ENCODE peak calls at places on chromosomes 5 and 9, in four cellular contexts. W is PC-3, I is heart right ventricle, P is astrocyte. S is an unnamed sample.

GRCh38 chr9:128159073-128159783 is 837 bp upstream of the BBLN start:
- DNase-seq in W (no peak), I (no peak), P (no peak), S (no peak)

GRCh38 chr5:178213748-178214151 is 9.4 kb downstream of the HNRNPAB start:
- DNase-seq in P (no peak), W (no peak), I (no peak), S (no peak)

GRCh38 chr5:157516016-157516415 is 56.0 kb downstream of the NIPAL4 start:
- DNase-seq in W (peak), P (peak), I (no peak), S (peak)

GRCh38 chr9:128034821-128035764 is 32.0 kb downstream of the NAIF1 start:
- DNase-seq in W (peak), P (peak), I (peak), S (no peak)

GRCh38 chr5:68482199-68482598 is 266.6 kb downstream of the PIK3R1 start:
- DNase-seq in I (no peak), W (no peak), P (no peak), S (no peak)

GRCh38 chr9:5815421-5815820 is 17.5 kb downstream of the ERMP1 start:
- DNase-seq in W (peak), I (no peak), P (no peak), S (no peak)

GRCh38 chr5:143796110-143796509 is 15.9 kb upstream of the HMHB1 start:
- DNase-seq in W (no peak), P (no peak), I (no peak), S (no peak)

GRCh38 chr5:68565427-68565826 is 349.9 kb downstream of the PIK3R1 start:
- DNase-seq in I (no peak), P (no peak), W (no peak), S (no peak)

GRCh38 chr5:91194861-91195460 is 188.2 kb downstream of the ARRDC3 start:
- DNase-seq in P (no peak), W (no peak), I (no peak), S (no peak)

GRCh38 chr5:147869112-147869511 is 9.4 kb upstream of the SCGB3A2 start:
- DNase-seq in P (no peak), W (no peak), I (no peak), S (no peak)

GRCh38 chr9:74950456-74950855 is 2.3 kb downstream of the C9orf40 start:
- DNase-seq in W (peak), I (no peak), P (no peak), S (no peak)
- H3K4me3 ChIP-seq in W (no peak), I (no peak), P (no peak), S (no peak)

GRCh38 chr5:80008945-80009344 is 17.9 kb upstream of the MTX3 start:
- DNase-seq in I (no peak), P (no peak), W (no peak), S (no peak)
- TF ChIP-seq CTCF in I (no peak), P (no peak), W (no peak), S (no peak)

GRCh38 chr5:78509145-78509865 is 139.3 kb downstream of the LHFPL2 start:
- DNase-seq in W (no peak), P (no peak), I (no peak), S (no peak)
- H3K4me3 ChIP-seq in W (peak), P (no peak), I (peak), S (no peak)

DNA sequence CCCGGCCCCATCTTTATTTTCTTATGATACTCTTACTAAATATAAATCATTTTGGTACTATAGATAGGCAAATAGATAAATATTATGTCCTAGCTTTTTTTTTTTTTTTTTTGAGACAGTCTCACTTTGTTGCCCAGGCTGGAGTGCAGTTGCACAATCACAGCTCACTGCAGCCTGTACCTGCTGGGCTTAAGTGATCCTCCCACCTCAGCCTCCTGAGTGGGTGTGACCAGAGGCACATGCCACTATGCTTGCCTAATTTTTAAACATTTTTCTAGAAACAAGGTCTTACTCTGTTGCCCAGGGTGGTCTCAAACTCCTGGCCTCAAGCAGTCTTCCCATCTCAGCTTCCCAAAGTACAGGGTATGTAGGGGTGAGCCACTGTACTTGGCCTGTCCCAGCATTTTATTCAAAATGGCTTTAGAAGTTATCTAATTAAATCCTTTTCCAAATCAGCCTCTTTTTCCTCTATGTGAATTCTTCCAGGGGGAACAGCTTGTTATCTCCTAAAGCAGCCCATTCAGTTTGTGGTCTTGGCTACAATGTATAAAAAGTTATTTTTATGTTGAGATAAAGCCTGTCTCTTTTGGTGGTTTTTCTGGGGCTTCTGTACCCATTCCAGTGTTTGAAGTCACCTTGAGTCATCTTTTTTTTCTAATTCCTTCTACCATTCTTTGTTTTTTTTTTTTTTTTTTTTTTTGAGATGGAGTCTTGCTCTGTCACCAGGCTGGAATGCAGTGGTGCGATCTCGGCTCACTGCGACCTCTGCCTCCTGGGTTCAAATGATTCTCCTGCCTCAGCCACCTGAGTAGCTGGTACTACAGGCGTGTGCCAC is 12.1 kb downstream of the MELK start:
- DNase-seq in P (peak), W (peak), I (no peak), S (no peak)
- TF ChIP-seq CTCF in P (no peak), W (no peak), I (no peak), S (no peak)

GRCh38 chr9:86893811-86894490 is 53.4 kb downstream of the GAS1 start:
- DNase-seq in W (no peak), P (no peak), I (no peak), S (no peak)

GRCh38 chr9:86885232-86885631 is 62.1 kb downstream of the GAS1 start:
- DNase-seq in I (no peak), P (no peak), W (no peak), S (no peak)

GRCh38 chr9:86892576-86892975 is 54.7 kb downstream of the GAS1 start:
- DNase-seq in W (no peak), I (no peak), P (no peak), S (no peak)

GRCh38 chr9:86891886-86892437 is 55.3 kb downstream of the GAS1 start:
- DNase-seq in W (no peak), I (no peak), P (no peak), S (no peak)

GRCh38 chr9:86891091-86891490 is 56.2 kb downstream of the GAS1 start:
- DNase-seq in W (no peak), I (no peak), P (no peak), S (no peak)
- H3K4me3 ChIP-seq in W (no peak), I (no peak), P (no peak), S (no peak)

GRCh38 chr5:136216230-136216629 is 23.3 kb upstream of the SMIM32 start:
- DNase-seq in W (no peak), P (no peak), I (no peak), S (no peak)
- TF ChIP-seq CTCF in W (no peak), P (no peak), I (no peak), S (no peak)

GRCh38 chr5:40627708-40628107 is 52.0 kb upstream of the PTGER4 start:
- DNase-seq in I (no peak), W (no peak), P (peak), S (peak)
- H3K4me3 ChIP-seq in I (no peak), W (no peak), P (no peak), S (no peak)

GRCh38 chr5:112366987-112367386 is 52.1 kb downstream of the EPB41L4A start:
- DNase-seq in I (no peak), W (peak), P (no peak), S (no peak)
- TF ChIP-seq CTCF in I (no peak), W (peak), P (peak), S (no peak)

S was measured in AG04449.